ENCODE peak calls at places on chromosomes 4 and X, in four cellular contexts. One of them, this sample, is unnamed.

GRCh38 chr4:141348589-141348988 is 127.9 kb downstream of the ZNF330 start:
- DNase-seq in hypothalamus: no peak
- DNase-seq in Caki2: no peak
- DNase-seq in endothelial cell: no peak
- DNase-seq in this sample: no peak

GRCh38 chrX:21838937-21839333 is 482 bp upstream of the MBTPS2 start:
- DNase-seq in hypothalamus: no peak
- DNase-seq in Caki2: no peak
- DNase-seq in endothelial cell: no peak
- DNase-seq in this sample: no peak

GRCh38 chr4:153919667-153920066 is 130.8 kb upstream of the SFRP2 start:
- DNase-seq in hypothalamus: no peak
- DNase-seq in Caki2: no peak
- DNase-seq in endothelial cell: no peak
- DNase-seq in this sample: no peak

GRCh38 chrX:29851971-29852605 is 363.3 kb upstream of the MAGEB2 start:
- DNase-seq in hypothalamus: no peak
- DNase-seq in Caki2: no peak
- DNase-seq in endothelial cell: no peak
- DNase-seq in this sample: no peak

GRCh38 chrX:97402903-97403302 is 519.2 kb downstream of the RPA4 start:
- DNase-seq in hypothalamus: no peak
- DNase-seq in Caki2: no peak
- DNase-seq in endothelial cell: no peak
- DNase-seq in this sample: no peak

GRCh38 chr4:125198916-125199315 is 115.8 kb upstream of the FAT4 start:
- DNase-seq in hypothalamus: no peak
- DNase-seq in Caki2: no peak
- DNase-seq in endothelial cell: no peak
- DNase-seq in this sample: no peak

GRCh38 chrX:110992611-110993010 is 103.4 kb upstream of the PAK3 start:
- DNase-seq in hypothalamus: no peak
- DNase-seq in Caki2: peak; percentile 2
- DNase-seq in endothelial cell: peak; percentile 12
- DNase-seq in this sample: no peak

GRCh38 chr4:150743564-150744342 is 161.8 kb downstream of the MAB21L2 start:
- DNase-seq in hypothalamus: no peak
- DNase-seq in Caki2: no peak
- DNase-seq in endothelial cell: no peak
- DNase-seq in this sample: no peak

GRCh38 chr4:185518494-185518893 is 16.8 kb downstream of the PDLIM3 start:
- DNase-seq in hypothalamus: no peak
- DNase-seq in Caki2: no peak
- DNase-seq in endothelial cell: no peak
- DNase-seq in this sample: no peak

GRCh38 chrX:68358679-68359078 is 74.6 kb downstream of the OPHN1 start:
- DNase-seq in hypothalamus: no peak
- DNase-seq in Caki2: no peak
- DNase-seq in endothelial cell: no peak
- DNase-seq in this sample: no peak

GRCh38 chr4:102036619-102037376 is 246.3 kb downstream of the BANK1 start:
- DNase-seq in hypothalamus: no peak
- DNase-seq in Caki2: no peak
- DNase-seq in endothelial cell: no peak
- DNase-seq in this sample: no peak

GRCh38 chr4:182449186-182449880 is 206.1 kb downstream of the TENM3 start:
- DNase-seq in hypothalamus: peak; percentile 13
- DNase-seq in Caki2: no peak
- DNase-seq in endothelial cell: peak; percentile 61
- DNase-seq in this sample: no peak

GRCh38 chrX:149470960-149471359 is 34.1 kb downstream of the IDS start:
- DNase-seq in hypothalamus: peak; percentile 49
- DNase-seq in Caki2: peak; percentile 57
- DNase-seq in endothelial cell: peak; percentile 79
- DNase-seq in this sample: no peak